ENCODE peak calls at places on chromosomes 4 and X, in six cellular contexts. T is spleen, Z is neural progenitor cell, C is body of pancreas, P is endodermal cell, Q is A549. V is an unnamed sample. For H3K4me1, the result is how much of the 10 kb centered on the place peaks cover.

GRCh38 chr4:153246446-153247115 is 42.3 kb downstream of the TRIM2 start:
- DNase-seq in T (no peak), Z (no peak), C (no peak), P (no peak), Q (no peak), V (no peak)

GRCh38 chr4:129098578-129098977 is 2.6 kb downstream of the C4orf33 start:
- DNase-seq in T (no peak), Z (no peak), C (no peak), P (no peak), Q (no peak), V (no peak)

GRCh38 chr4:109432203-109432602 is 1.4 kb upstream of the SEC24B start:
- DNase-seq in T (no peak), Z (peak), C (no peak), P (no peak), Q (no peak), V (no peak)

GRCh38 chr4:182560358-182560757 is 317.2 kb downstream of the TENM3 start:
- DNase-seq in T (no peak), Z (peak), C (no peak), P (peak), Q (no peak), V (no peak)

GRCh38 chrX:13077168-13077567 is 32.7 kb upstream of the FAM9C start:
- DNase-seq in T (no peak), Z (no peak), C (no peak), P (no peak), Q (no peak), V (peak)

GRCh38 chr4:122647656-122648055 is 26.8 kb upstream of the IL21 start:
- DNase-seq in T (no peak), Z (no peak), C (no peak), P (no peak), Q (no peak), V (no peak)

GRCh38 chr4:152281211-152281610 is 254.7 kb downstream of the FBXW7 start:
- DNase-seq in T (no peak), Z (no peak), C (no peak), P (no peak), Q (no peak), V (no peak)

GRCh38 chr4:100099746-100100145 is 90.5 kb downstream of the DDIT4L start:
- DNase-seq in T (no peak), Z (no peak), C (no peak), P (no peak), Q (no peak), V (no peak)

GRCh38 chr4:184860018-184860530 is 34.3 kb upstream of the ACSL1 start:
- DNase-seq in T (no peak), Z (no peak), C (no peak), P (no peak), Q (no peak), V (no peak)

GRCh38 chr4:77172336-77172735 is 15.3 kb downstream of the CCNG2 start:
- DNase-seq in T (no peak), Z (no peak), C (no peak), P (no peak), Q (no peak), V (no peak)

GRCh38 chrX:41014776-41015175 is 70.5 kb upstream of the USP9X start:
- DNase-seq in T (no peak), Z (no peak), C (no peak), P (no peak), Q (peak), V (no peak)

GRCh38 chr4:122100508-122100907 is 51.6 kb upstream of the BLTP1 start:
- DNase-seq in T (no peak), Z (peak), C (no peak), P (peak), Q (no peak), V (no peak)

GRCh38 chr4:168634276-168634802 is 137.5 kb downstream of the PALLD start:
- DNase-seq in T (no peak), Z (peak), C (no peak), P (no peak), Q (no peak), V (no peak)

GRCh38 chrX:120242807-120243206 is 7.8 kb upstream of the ZBTB33 start:
- DNase-seq in T (no peak), Z (no peak), C (no peak), P (no peak), Q (no peak), V (no peak)

GRCh38 chrX:64739792-64740378 is 236.4 kb downstream of the ZC4H2 start:
- DNase-seq in T (no peak), Z (no peak), C (no peak), P (no peak), Q (no peak), V (no peak)

GRCh38 chr4:70667710-70668535 is 1.6 kb upstream of the JCHAIN start:
- DNase-seq in T (no peak), Z (no peak), C (no peak), P (no peak), Q (no peak), V (no peak)

GRCh38 chr4:62302710-62303109 is 1102.6 kb downstream of the ADGRL3 start:
- DNase-seq in T (no peak), Z (no peak), C (no peak), P (peak), Q (no peak), V (no peak)

GRCh38 chr4:26838055-26838842 is 22.4 kb upstream of the STIM2 start:
- DNase-seq in T (no peak), Z (no peak), C (no peak), P (peak), Q (no peak), V (no peak)

GRCh38 chr4:111937368-111937767 is 207.9 kb upstream of the FAM241A start:
- DNase-seq in T (no peak), Z (peak), C (no peak), P (no peak), Q (peak), V (no peak)

GRCh38 chr4:17781072-17781830 is at the start of gene FAM184B:
- DNase-seq in T (peak), Z (peak), C (no peak), P (peak), Q (no peak), V (no peak)

GRCh38 chr4:26108024-26108423 is 194.0 kb downstream of the SMIM20 start:
- DNase-seq in T (no peak), Z (no peak), C (no peak), P (no peak), Q (no peak), V (no peak)

GRCh38 chr4:119113033-119113655 is 22.5 kb upstream of the MYOZ2 start:
- DNase-seq in T (no peak), Z (no peak), C (no peak), P (no peak), Q (peak), V (no peak)

DNA sequence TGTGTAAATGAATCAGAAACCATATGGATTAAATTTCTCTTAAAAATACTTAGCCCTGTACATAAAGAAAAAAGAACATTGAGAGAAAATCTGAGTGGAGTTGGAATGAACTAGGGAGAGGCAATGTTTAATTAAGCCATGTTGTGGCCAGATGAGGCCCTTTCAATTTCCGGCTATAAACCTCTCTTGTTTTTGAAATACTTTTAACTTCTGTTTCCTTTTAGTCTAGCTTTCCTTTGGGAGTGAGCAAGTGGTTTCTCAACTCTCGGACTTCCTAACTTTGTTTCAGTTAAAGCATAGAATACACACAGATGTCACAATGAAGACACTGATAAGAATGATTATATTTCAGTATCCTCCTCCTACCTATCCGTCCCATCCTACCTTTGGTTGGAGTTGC is 197.2 kb downstream of the ARHGAP24 start:
- DNase-seq in T (no peak), Z (no peak), C (no peak), P (no peak), Q (no peak), V (no peak)
- H3K4me1 ChIP-seq in T (under half), Z (under half), C (under half), P (under half), Q (under half), V (under half)

GRCh38 chr4:6892909-6893202 is 16.8 kb upstream of the TBC1D14 start:
- DNase-seq in T (no peak), Z (no peak), C (no peak), P (no peak), Q (no peak), V (no peak)
- H3K27ac ChIP-seq in T (peak), Z (no peak), C (peak), P (no peak), Q (peak), V (no peak)

GRCh38 chrX:48997455-48997854 is 4.6 kb downstream of the GRIPAP1 start:
- DNase-seq in T (no peak), Z (no peak), C (no peak), P (no peak), Q (no peak), V (no peak)

GRCh38 chrX:48996969-48997368 is 5.1 kb downstream of the GRIPAP1 start:
- DNase-seq in T (no peak), Z (peak), C (no peak), P (peak), Q (no peak), V (no peak)

GRCh38 chrX:48997865-48998264 is 4.2 kb downstream of the GRIPAP1 start:
- DNase-seq in T (peak), Z (no peak), C (no peak), P (no peak), Q (no peak), V (no peak)

GRCh38 chrX:48999030-48999429 is 3.0 kb downstream of the GRIPAP1 start:
- DNase-seq in T (no peak), Z (no peak), C (no peak), P (no peak), Q (no peak), V (no peak)

DNA sequence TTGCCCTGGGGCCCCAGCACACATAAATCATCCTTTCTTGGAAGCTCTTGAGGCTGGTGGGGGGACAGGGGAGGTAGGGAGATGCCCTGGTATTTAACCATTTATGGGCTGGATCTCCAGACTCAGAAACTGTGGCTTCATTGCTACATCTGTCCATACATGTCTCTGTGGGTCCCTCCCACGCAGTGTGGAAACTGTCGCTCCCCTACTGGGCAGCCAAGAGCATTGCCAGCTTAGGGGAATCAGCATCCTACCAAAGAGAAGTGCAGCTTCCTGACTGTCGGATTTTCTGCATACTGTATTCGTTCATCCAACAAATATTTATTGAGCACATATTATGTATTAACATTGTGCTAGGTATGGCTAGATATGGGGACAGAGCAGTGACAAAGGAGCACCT is 3.7 kb downstream of the GRIPAP1 start:
- DNase-seq in T (peak), Z (no peak), C (no peak), P (no peak), Q (peak), V (no peak)
- TF ChIP-seq CTCF in T (no peak), Z (no peak), C (no peak), P (peak), Q (no peak), V (no peak)

GRCh38 chr4:165926307-165926706 is 53.3 kb downstream of the TLL1 start:
- DNase-seq in T (no peak), Z (no peak), C (no peak), P (no peak), Q (no peak), V (no peak)
- H3K4me1 ChIP-seq in T (under half), Z (under half), C (under half), P (under half), Q (under half), V (under half)

GRCh38 chrX:10117301-10117700 is 39.5 kb upstream of the CLCN4 start:
- DNase-seq in T (peak), Z (no peak), C (no peak), P (no peak), Q (no peak), V (no peak)

GRCh38 chrX:10118530-10118929 is 38.2 kb upstream of the CLCN4 start:
- DNase-seq in T (no peak), Z (no peak), C (no peak), P (no peak), Q (no peak), V (no peak)

GRCh38 chrX:10120828-10121227 is 35.9 kb upstream of the CLCN4 start:
- DNase-seq in T (no peak), Z (no peak), C (no peak), P (no peak), Q (no peak), V (no peak)

GRCh38 chrX:10117864-10118377 is 38.9 kb upstream of the CLCN4 start:
- DNase-seq in T (no peak), Z (no peak), C (no peak), P (no peak), Q (no peak), V (no peak)

DNA sequence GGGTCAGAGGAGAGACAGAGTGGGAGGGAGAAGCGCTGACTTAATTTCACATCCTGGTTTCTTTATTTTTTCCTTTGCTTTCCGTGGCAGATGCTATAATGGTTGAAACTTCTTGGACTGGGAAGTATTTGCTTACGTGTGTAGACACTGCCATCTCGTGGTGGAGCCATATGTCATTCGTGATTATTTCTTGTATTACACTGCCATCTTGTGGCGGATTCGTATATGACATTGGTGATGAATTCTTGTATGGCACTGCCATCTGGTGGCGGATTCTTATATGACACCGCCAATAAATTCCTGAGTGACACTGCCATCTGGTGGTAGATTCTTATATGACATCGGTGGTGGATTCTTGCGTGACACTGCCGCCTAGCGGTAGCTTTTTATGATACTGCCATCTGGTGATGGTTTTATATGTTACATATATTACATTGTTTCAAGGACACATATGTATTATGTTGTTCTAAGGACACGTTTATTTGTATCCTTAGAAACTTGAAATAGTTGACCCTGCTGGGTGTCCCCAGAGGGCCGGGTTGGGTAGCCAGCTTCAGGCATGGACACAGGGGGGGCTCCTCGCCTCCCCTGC is 37.3 kb upstream of the CLCN4 start:
- DNase-seq in T (peak), Z (peak), C (peak), P (peak), Q (peak), V (peak)
- H3K27ac ChIP-seq in T (no peak), Z (no peak), C (no peak), P (no peak), Q (peak), V (no peak)